ENCODE peak calls at places on chromosome 10, in six cellular contexts. T is sigmoid colon, G is kidney, K is left ventricle myocardium inferior, H is GM23338, Q is gastrocnemius medialis. W is an unnamed sample.

GRCh38 chr10:35639651-35640311 is 2.3 kb downstream of the FZD8 start:
- DNase-seq in T (peak), G (peak), K (peak), H (peak), Q (no peak), W (no peak)

GRCh38 chr10:48773580-48773979 is 88.9 kb downstream of the WDFY4 start:
- DNase-seq in T (no peak), G (no peak), K (no peak), H (no peak), Q (no peak), W (no peak)

GRCh38 chr10:126731613-126731995 is 61.1 kb upstream of the C10orf90 start:
- DNase-seq in T (no peak), G (no peak), K (no peak), H (no peak), Q (no peak), W (no peak)

GRCh38 chr10:50275650-50276235 is 24.4 kb upstream of the ASAH2 start:
- DNase-seq in T (no peak), G (no peak), K (peak), H (peak), Q (peak), W (no peak)

GRCh38 chr10:81216949-81217348 is 658.0 kb upstream of the NRG3 start:
- DNase-seq in T (no peak), G (no peak), K (no peak), H (no peak), Q (no peak), W (no peak)

GRCh38 chr10:100744136-100744979 is 1.0 kb upstream of the PAX2 start:
- DNase-seq in T (peak), G (peak), K (no peak), H (peak), Q (no peak), W (no peak)

GRCh38 chr10:20712766-20713165 is 184.3 kb downstream of the NEBL start:
- DNase-seq in T (no peak), G (no peak), K (no peak), H (peak), Q (no peak), W (no peak)

GRCh38 chr10:84634636-84635035 is 306.2 kb downstream of the CCSER2 start:
- DNase-seq in T (no peak), G (no peak), K (no peak), H (no peak), Q (no peak), W (no peak)

DNA sequence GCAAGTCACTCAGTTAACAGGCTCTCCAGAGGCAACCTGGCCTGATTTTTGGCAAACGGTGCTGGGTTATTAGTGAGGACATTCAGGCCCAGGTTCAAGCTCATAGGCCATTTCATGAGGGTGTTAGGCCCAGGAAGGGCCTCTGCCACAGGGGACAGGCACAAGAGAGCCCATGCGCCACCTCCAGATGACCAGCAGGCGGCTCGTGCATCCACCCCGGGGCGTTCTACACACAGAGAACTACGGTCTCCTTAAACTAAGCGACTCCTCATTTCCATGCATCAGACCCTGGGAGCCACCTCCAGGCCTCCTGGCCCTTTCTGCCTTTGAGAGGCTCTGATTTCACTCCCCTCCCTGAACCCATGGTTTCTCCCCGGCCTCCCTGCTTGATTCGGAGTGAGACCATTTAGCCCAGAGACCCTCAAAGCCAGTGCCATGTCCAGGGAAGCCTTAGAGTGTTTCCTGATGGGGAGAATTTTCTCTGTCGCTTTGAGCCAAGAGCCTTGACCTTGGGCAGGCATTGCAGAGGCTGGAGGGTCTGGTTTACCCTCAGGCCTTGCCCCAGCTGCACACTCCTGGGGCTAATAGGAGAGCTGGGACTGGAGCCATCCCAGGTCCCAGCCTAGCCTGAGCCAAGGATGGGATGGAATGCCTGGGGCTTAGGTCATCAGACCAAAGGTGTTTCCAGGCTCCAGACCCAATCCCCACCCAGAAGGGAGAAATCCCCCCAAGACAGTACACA is 188.0 kb downstream of the GRID1 start:
- DNase-seq in T (no peak), G (no peak), K (no peak), H (peak), Q (no peak), W (no peak)
- TF ChIP-seq CTCF in T (no peak), G (no peak), K (peak), H (peak), Q (no peak), W (peak)

GRCh38 chr10:132538790-132539421 is 1.3 kb downstream of the INPP5A start:
- DNase-seq in T (peak), G (peak), K (peak), H (no peak), Q (no peak), W (no peak)
- H3K4me3 ChIP-seq in T (peak), G (peak), K (peak), H (peak), Q (peak), W (peak)

GRCh38 chr10:683448-684071 is 5.9 kb downstream of the DIP2C start:
- DNase-seq in T (peak), G (peak), K (no peak), H (no peak), Q (peak), W (no peak)
- TF ChIP-seq CTCF in T (no peak), G (no peak), K (no peak), H (no peak), Q (no peak), W (no peak)

GRCh38 chr10:132708441-132708840 is 77.5 kb downstream of the NKX6-2 start:
- DNase-seq in T (peak), G (peak), K (peak), H (no peak), Q (no peak), W (no peak)
- H3K4me3 ChIP-seq in T (no peak), G (no peak), K (no peak), H (no peak), Q (no peak), W (no peak)

GRCh38 chr10:22518167-22518724 is 172.9 kb downstream of the SPAG6 start:
- DNase-seq in T (no peak), G (no peak), K (no peak), H (no peak), Q (no peak), W (no peak)
- TF ChIP-seq CTCF in T (no peak), G (no peak), K (no peak), H (no peak), Q (no peak), W (no peak)

GRCh38 chr10:124802313-124802675 is 675 bp downstream of the ABRAXAS2 start:
- DNase-seq in T (no peak), G (no peak), K (no peak), H (no peak), Q (no peak), W (no peak)
- H3K4me3 ChIP-seq in T (peak), G (peak), K (peak), H (peak), Q (peak), W (peak)

GRCh38 chr10:122034149-122034756 is 45.3 kb downstream of the TACC2 start:
- DNase-seq in T (no peak), G (no peak), K (no peak), H (no peak), Q (no peak), W (no peak)

GRCh38 chr10:122033224-122033926 is 44.4 kb downstream of the TACC2 start:
- DNase-seq in T (no peak), G (no peak), K (no peak), H (no peak), Q (peak), W (no peak)

GRCh38 chr10:122030200-122030552 is 41.2 kb downstream of the TACC2 start:
- DNase-seq in T (no peak), G (no peak), K (no peak), H (no peak), Q (no peak), W (no peak)

DNA sequence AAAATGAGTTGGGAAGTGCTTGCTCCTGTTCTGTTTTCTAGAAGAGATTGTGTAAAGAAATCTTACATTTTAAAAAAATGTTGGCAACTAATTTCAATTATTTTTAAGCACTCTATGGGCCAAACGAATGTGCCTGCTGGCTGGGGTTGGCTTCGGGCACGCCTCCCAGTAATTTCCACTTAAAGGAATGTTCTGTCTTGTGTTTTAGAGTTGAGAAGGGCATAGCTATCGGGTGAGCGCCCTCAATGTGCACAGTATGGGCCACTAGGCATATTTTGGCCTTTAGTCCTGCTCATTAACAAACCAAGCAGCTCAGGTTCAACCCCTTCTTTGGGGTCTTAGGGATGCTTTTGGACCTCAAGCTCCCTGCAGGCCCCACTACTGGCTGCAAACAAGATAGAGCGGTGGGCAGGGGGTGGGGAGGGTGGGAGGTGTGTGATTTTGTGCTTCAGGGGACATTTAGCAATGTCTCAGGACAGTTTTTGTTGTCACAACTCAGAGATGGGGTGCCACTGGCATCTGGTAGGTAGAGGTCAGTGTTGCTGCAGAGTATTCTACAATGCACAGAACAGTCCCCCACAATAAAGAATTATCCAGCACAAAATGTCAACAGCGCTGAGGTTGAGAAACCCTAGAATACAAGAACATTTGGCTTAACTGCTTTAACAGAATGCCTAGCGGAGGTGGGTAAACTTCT is 40.7 kb downstream of the TACC2 start:
- DNase-seq in T (peak), G (no peak), K (peak), H (no peak), Q (peak), W (no peak)
- TF ChIP-seq CTCF in T (no peak), G (no peak), K (no peak), H (peak), Q (peak), W (peak)

GRCh38 chr10:104333037-104333727 is 5.1 kb downstream of the ITPRIP start:
- DNase-seq in T (peak), G (no peak), K (no peak), H (peak), Q (no peak), W (no peak)
- H3K4me3 ChIP-seq in T (no peak), G (no peak), K (peak), H (no peak), Q (no peak), W (no peak)

W was measured in LNCaP clone FGC.